ENCODE peak calls at places on chromosomes 12 and 14, in six cellular contexts. R, L, P, D, J and M are unnamed samples.

GRCh38 chr14:89578048-89578619 is 161.1 kb upstream of the FOXN3 start:
- DNase-seq in R (no peak), L (no peak), P (no peak), D (no peak), J (no peak), M (no peak)

GRCh38 chr12:109277255-109277898 is 31.7 kb downstream of the FOXN4 start:
- DNase-seq in R (no peak), L (no peak), P (no peak), D (no peak), J (no peak), M (no peak)

GRCh38 chr12:105706321-105706972 is 376.0 kb downstream of the C12orf75 start:
- DNase-seq in R (peak; percentile 13), L (no peak), P (no peak), D (no peak), J (no peak), M (peak; percentile 23)

GRCh38 chr14:72947366-72948160 is 21.3 kb downstream of the DCAF4 start:
- DNase-seq in R (no peak), L (no peak), P (no peak), D (no peak), J (no peak), M (no peak)

GRCh38 chr12:12600659-12601058 is 11.0 kb upstream of the CREBL2 start:
- DNase-seq in R (peak; percentile 46), L (peak; percentile 24), P (no peak), D (peak; percentile 36), J (no peak), M (no peak)

GRCh38 chr12:644818-645552 is 18.3 kb downstream of the NINJ2 start:
- DNase-seq in R (no peak), L (no peak), P (no peak), D (no peak), J (no peak), M (no peak)

GRCh38 chr12:47767197-47767724 is 5.8 kb upstream of the SLC48A1 start:
- DNase-seq in R (no peak), L (peak; percentile 53), P (peak; percentile 83), D (peak; percentile 69), J (no peak), M (no peak)

GRCh38 chr12:71938728-71939385 is at the start of gene TPH2:
- DNase-seq in R (no peak), L (peak; percentile 59), P (no peak), D (peak; percentile 61), J (no peak), M (no peak)

GRCh38 chr14:81464253-81465001 is 64.3 kb upstream of the STON2 start:
- DNase-seq in R (peak; percentile 23), L (peak; percentile 53), P (no peak), D (peak; percentile 63), J (no peak), M (peak; percentile 11)

GRCh38 chr12:120367252-120367923 is 1.6 kb downstream of the MSI1 start:
- DNase-seq in R (no peak), L (no peak), P (no peak), D (peak; percentile 52), J (no peak), M (no peak)

GRCh38 chr12:119153477-119154434 is 25.0 kb upstream of the HSPB8 start:
- DNase-seq in R (peak; percentile 49), L (no peak), P (peak; percentile 72), D (peak; percentile 47), J (no peak), M (no peak)

GRCh38 chr14:53793790-53794560 is 162.7 kb downstream of the BMP4 start:
- DNase-seq in R (no peak), L (peak; percentile 40), P (no peak), D (peak; percentile 74), J (no peak), M (no peak)

GRCh38 chr12:56155256-56155845 is 2.8 kb upstream of the MYL6 start:
- DNase-seq in R (no peak), L (no peak), P (no peak), D (no peak), J (no peak), M (no peak)

GRCh38 chr12:46389130-46389616 is 16.6 kb upstream of the SLC38A2 start:
- DNase-seq in R (no peak), L (no peak), P (no peak), D (no peak), J (no peak), M (no peak)

GRCh38 chr14:104685998-104686610 is 3.3 kb upstream of the INF2 start:
- DNase-seq in R (no peak), L (no peak), P (no peak), D (no peak), J (no peak), M (no peak)

GRCh38 chr14:104685216-104685997 is 4.0 kb upstream of the INF2 start:
- DNase-seq in R (no peak), L (peak; percentile 68), P (no peak), D (peak; percentile 65), J (no peak), M (no peak)

GRCh38 chr14:104682107-104682593 is 7.3 kb upstream of the INF2 start:
- DNase-seq in R (peak; percentile 8), L (no peak), P (no peak), D (peak; percentile 76), J (no peak), M (no peak)

GRCh38 chr14:104683653-104684448 is 5.6 kb upstream of the INF2 start:
- DNase-seq in R (no peak), L (no peak), P (no peak), D (no peak), J (no peak), M (no peak)

GRCh38 chr14:104684449-104684821 is 5.0 kb upstream of the INF2 start:
- DNase-seq in R (no peak), L (no peak), P (no peak), D (no peak), J (no peak), M (no peak)
- TF ChIP-seq POLR2A in R (no peak), L (no peak), P (no peak), D (no peak), J (no peak), M (no peak)

GRCh38 chr12:104290855-104291254 is 12.7 kb upstream of the EID3 start:
- DNase-seq in R (no peak), L (no peak), P (no peak), D (peak; percentile 65), J (no peak), M (no peak)

GRCh38 chr12:104285740-104286537 is 17.6 kb upstream of the EID3 start:
- DNase-seq in R (no peak), L (no peak), P (no peak), D (no peak), J (no peak), M (no peak)

GRCh38 chr12:104286538-104287482 is 16.7 kb upstream of the EID3 start:
- DNase-seq in R (peak; percentile 92), L (peak; percentile 95), P (peak; percentile 97), D (peak; percentile 99), J (peak; percentile 92), M (peak; percentile 51)

GRCh38 chr12:104290320-104290719 is 13.2 kb upstream of the EID3 start:
- DNase-seq in R (no peak), L (no peak), P (no peak), D (peak; percentile 80), J (no peak), M (no peak)

DNA sequence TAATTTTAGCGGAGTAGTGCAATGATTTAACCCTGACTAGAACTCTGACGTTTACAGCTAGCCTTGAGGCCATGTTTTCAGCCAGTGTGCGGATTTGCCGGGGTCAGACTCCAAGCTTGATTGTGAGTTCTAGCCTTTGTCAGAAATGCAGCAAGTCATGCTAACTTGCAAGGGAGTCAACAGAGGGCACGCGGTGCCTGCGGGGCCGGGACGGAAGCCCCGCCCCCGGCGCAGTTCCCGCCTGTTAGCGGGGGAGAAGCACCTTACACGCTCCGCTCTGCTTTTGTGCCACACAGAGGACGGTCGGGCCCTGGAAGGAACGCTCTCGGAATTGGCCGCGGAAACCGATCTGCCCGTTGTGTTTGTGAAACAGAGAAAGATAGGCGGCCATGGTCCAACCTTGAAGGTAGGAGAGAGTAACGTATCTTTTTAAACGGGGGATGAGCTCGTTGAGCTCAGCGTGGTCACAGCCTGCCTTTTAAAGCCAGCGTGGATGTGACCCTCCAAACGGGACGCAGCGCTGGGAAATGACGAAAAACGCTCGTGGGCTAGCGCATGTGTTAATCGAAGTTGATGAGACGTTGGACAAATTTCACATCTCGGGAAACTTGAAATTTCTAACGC is 14.8 kb upstream of the EID3 start:
- DNase-seq in R (peak; percentile 77), L (peak; percentile 93), P (peak; percentile 97), D (peak; percentile 95), J (peak; percentile 79), M (peak; percentile 35)
- TF ChIP-seq POLR2A in R (peak; percentile 71), L (peak; percentile 72), P (no peak), D (peak; percentile 89), J (peak; percentile 64), M (peak; percentile 47)

GRCh38 chr14:98114122-98114895 is 1157.7 kb downstream of the BCL11B start:
- DNase-seq in R (no peak), L (no peak), P (no peak), D (no peak), J (no peak), M (no peak)

GRCh38 chr14:98120831-98121464 is 1151.0 kb downstream of the BCL11B start:
- DNase-seq in R (no peak), L (no peak), P (no peak), D (no peak), J (no peak), M (no peak)

GRCh38 chr14:98118749-98119148 is 1153.2 kb downstream of the BCL11B start:
- DNase-seq in R (no peak), L (no peak), P (no peak), D (no peak), J (no peak), M (no peak)

GRCh38 chr14:98122527-98122926 is 1149.5 kb downstream of the BCL11B start:
- DNase-seq in R (no peak), L (no peak), P (no peak), D (no peak), J (no peak), M (no peak)

DNA sequence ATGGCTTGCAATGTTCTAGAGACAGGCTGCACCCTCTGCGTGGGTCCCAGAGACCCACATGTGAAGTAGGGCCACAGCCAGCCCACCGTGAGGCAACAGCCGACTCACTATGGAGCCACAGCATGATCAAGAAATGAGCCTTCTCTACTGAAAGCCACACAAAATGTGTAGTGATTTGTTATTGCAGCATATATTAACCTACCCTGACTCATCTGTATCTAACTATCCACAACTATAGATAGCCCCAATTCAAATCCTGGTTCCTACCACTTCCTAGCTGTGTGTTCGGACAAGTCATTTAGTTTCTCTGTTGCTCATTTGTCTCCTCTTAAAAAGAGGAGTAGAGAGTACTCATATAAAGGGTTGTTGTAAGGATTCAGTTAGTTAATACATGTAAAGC is 1152.3 kb downstream of the BCL11B start:
- DNase-seq in R (no peak), L (no peak), P (no peak), D (no peak), J (no peak), M (no peak)
- TF ChIP-seq POLR2A in R (no peak), L (no peak), P (no peak), D (no peak), J (no peak), M (no peak)

GRCh38 chr12:57524814-57525614 is 2.4 kb downstream of the MBD6 start:
- DNase-seq in R (no peak), L (no peak), P (peak; percentile 79), D (no peak), J (no peak), M (no peak)

GRCh38 chr12:57523706-57524614 is 1.3 kb downstream of the MBD6 start:
- DNase-seq in R (no peak), L (no peak), P (peak; percentile 80), D (no peak), J (no peak), M (no peak)

GRCh38 chr12:57522019-57522886 is at the start of gene MBD6:
- DNase-seq in R (peak; percentile 98), L (peak; percentile 89), P (peak; percentile 98), D (peak; percentile 95), J (peak; percentile 93), M (peak; percentile 95)

GRCh38 chr12:57521475-57522018 is 1.1 kb upstream of the MBD6 start:
- DNase-seq in R (peak; percentile 65), L (peak; percentile 72), P (peak; percentile 88), D (peak; percentile 70), J (no peak), M (no peak)

GRCh38 chr12:57522887-57523705 is 472 bp downstream of the MBD6 start:
- DNase-seq in R (peak; percentile 72), L (no peak), P (peak; percentile 94), D (peak; percentile 46), J (no peak), M (no peak)
- TF ChIP-seq POLR2A in R (peak; percentile 33), L (peak; percentile 64), P (no peak), D (peak; percentile 78), J (no peak), M (no peak)